ENCODE peak calls at places on chromosomes 1 and 21, in eight cellular contexts. J, G, B, Z, N, S, O and L are unnamed samples.

GRCh38 chr1:220879509-220880366 is 495 bp downstream of the HLX start:
- DNase-seq in J (no peak), G (peak), B (no peak), Z (no peak), N (no peak), S (peak), O (peak), L (no peak)

GRCh38 chr1:95197616-95198252 is 36.3 kb upstream of the RWDD3 start:
- DNase-seq in J (no peak), G (no peak), B (no peak), Z (no peak), N (no peak), S (no peak), O (no peak), L (no peak)

GRCh38 chr1:117758444-117759316 is 152.8 kb downstream of the TENT5C start:
- DNase-seq in J (peak), G (peak), B (no peak), Z (peak), N (no peak), S (peak), O (peak), L (no peak)

GRCh38 chr1:21278898-21279819 is 11.1 kb downstream of the ECE1 start:
- DNase-seq in J (peak), G (no peak), B (no peak), Z (no peak), N (no peak), S (no peak), O (no peak), L (no peak)

GRCh38 chr1:17201201-17202021 is 3.5 kb upstream of the PADI1 start:
- DNase-seq in J (no peak), G (no peak), B (peak), Z (no peak), N (no peak), S (no peak), O (no peak), L (peak)

GRCh38 chr1:32496127-32496526 is 31.3 kb downstream of the ZBTB8B start:
- DNase-seq in J (no peak), G (no peak), B (no peak), Z (no peak), N (no peak), S (no peak), O (no peak), L (no peak)

GRCh38 chr1:39562886-39563285 is 13.7 kb downstream of the PABPC4 start:
- DNase-seq in J (no peak), G (no peak), B (no peak), Z (no peak), N (no peak), S (no peak), O (no peak), L (no peak)

GRCh38 chr1:54774820-54775498 is 10.6 kb upstream of the PARS2 start:
- DNase-seq in J (peak), G (no peak), B (no peak), Z (no peak), N (no peak), S (no peak), O (no peak), L (no peak)

GRCh38 chr1:55211456-55211855 is 3.7 kb downstream of the USP24 start:
- DNase-seq in J (no peak), G (no peak), B (no peak), Z (no peak), N (no peak), S (no peak), O (no peak), L (no peak)

DNA sequence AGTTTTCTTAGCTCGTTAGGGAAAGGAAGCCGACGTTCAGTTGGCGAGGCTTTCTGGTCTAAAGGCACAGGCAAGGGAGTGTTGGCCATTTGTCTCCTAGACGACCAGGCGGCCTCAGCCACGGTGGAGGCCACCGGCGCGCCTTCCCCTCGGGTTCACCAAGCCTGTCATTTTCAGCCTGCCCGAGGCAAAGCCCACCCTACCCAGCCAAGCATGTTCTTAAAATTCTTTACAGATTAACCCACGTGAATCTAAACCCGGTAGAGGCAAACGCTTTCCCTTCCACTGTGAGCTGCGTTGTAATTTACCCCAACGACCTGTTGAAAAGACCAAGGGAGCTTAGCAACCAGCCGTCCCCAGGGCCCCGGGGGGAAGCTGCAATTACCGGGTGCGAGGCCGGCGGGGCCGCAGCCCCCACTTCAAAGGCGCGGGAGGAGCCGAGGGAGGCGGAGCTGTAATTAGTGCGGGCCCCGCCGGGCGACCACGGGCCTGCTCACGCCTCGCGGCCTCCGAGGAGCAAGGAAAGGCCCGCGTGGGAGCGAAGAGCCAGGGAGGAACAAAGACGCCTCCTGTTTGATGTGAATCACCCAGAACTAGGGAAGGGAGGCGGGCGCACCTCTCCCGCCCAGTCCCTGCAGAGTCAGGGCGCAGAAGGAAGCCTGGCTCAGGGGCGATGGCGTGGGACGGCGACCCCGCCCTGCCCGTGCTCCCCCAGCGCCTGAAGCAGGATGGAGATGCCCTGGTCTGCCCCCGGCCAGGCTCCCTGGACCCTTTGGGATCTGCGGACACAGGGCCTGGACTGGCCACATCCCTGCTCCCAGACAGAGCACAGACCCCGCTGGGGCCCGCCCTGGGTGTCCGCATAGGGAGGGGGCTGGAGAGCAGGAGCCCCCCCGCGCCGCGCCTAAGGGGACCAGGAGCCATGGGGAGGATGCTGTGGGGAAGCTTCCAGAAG is 12.1 kb upstream of the TSPEAR start:
- DNase-seq in J (peak), G (no peak), B (peak), Z (no peak), N (no peak), S (no peak), O (no peak), L (peak)
- H3K4me3 ChIP-seq in J (peak), G (no peak), B (no peak), Z (peak), N (no peak), S (no peak), O (no peak), L (no peak)

GRCh38 chr1:209775634-209776033 is 8.7 kb downstream of the C1orf74 start:
- DNase-seq in J (no peak), G (no peak), B (no peak), Z (no peak), N (no peak), S (no peak), O (no peak), L (no peak)
- TF ChIP-seq POLR2A in J (no peak), G (no peak), B (no peak), Z (no peak), N (no peak), S (no peak), O (no peak), L (no peak)

GRCh38 chr1:150567341-150567716 is 12.1 kb downstream of the MCL1 start:
- DNase-seq in J (no peak), G (peak), B (no peak), Z (peak), N (no peak), S (no peak), O (no peak), L (peak)
- H3K4me3 ChIP-seq in J (peak), G (peak), B (peak), Z (peak), N (peak), S (peak), O (no peak), L (no peak)

GRCh38 chr1:111990026-111990877 is 784 bp upstream of the KCND3 start:
- DNase-seq in J (peak), G (peak), B (no peak), Z (no peak), N (no peak), S (peak), O (peak), L (no peak)

GRCh38 chr1:111990878-111991760 is 1.7 kb upstream of the KCND3 start:
- DNase-seq in J (peak), G (peak), B (no peak), Z (peak), N (no peak), S (peak), O (peak), L (peak)

GRCh38 chr1:111988743-111989453 is 570 bp downstream of the KCND3 start:
- DNase-seq in J (peak), G (peak), B (no peak), Z (no peak), N (no peak), S (no peak), O (peak), L (peak)

GRCh38 chr1:111988377-111988742 is 1.1 kb downstream of the KCND3 start:
- DNase-seq in J (no peak), G (no peak), B (no peak), Z (no peak), N (no peak), S (no peak), O (no peak), L (no peak)

GRCh38 chr1:111989531-111990025 is at the start of gene KCND3:
- DNase-seq in J (peak), G (peak), B (no peak), Z (no peak), N (no peak), S (peak), O (peak), L (no peak)
- TF ChIP-seq POLR2A in J (no peak), G (no peak), B (no peak), Z (no peak), N (no peak), S (no peak), O (no peak), L (no peak)